ENCODE peak calls at places on chromosome 7, in ten cellular contexts. O is A549, L is adrenal gland, N is stomach, U is suprapubic skin, C is IMR-90, H is transverse colon, I is body of pancreas, P is ovary, Y is heart left ventricle. G is an unnamed sample.

GRCh38 chr7:13992621-13992982 is 3.1 kb upstream of the ETV1 start:
- DNase-seq in C (no peak), P (no peak), Y (no peak), O (no peak), L (no peak), I (no peak), H (no peak), N (no peak), U (no peak), G (no peak)

GRCh38 chr7:99363286-99363685 is 11.2 kb upstream of the ARPC1B start:
- DNase-seq in O (no peak), I (no peak), N (no peak), P (no peak), Y (no peak), L (no peak), C (peak), U (no peak), H (no peak), G (no peak)

GRCh38 chr7:80150621-80151273 is 16.1 kb downstream of the GNAI1 start:
- DNase-seq in N (no peak), H (no peak), P (no peak), C (peak), O (no peak), I (no peak), L (no peak), U (no peak), Y (no peak), G (no peak)

GRCh38 chr7:137990251-137990901 is 11.5 kb downstream of the CREB3L2 start:
- DNase-seq in L (peak), Y (no peak), U (no peak), N (no peak), O (no peak), I (no peak), C (peak), P (no peak), H (no peak), G (no peak)

GRCh38 chr7:54782314-54782713 is 23.3 kb upstream of the SEC61G start:
- DNase-seq in L (peak), I (no peak), U (no peak), H (no peak), Y (no peak), C (no peak), P (no peak), N (no peak), O (no peak), G (no peak)

GRCh38 chr7:23604296-23604640 is 7.1 kb downstream of the CCDC126 start:
- DNase-seq in C (peak), P (no peak), Y (no peak), L (no peak), I (no peak), H (no peak), U (no peak), N (no peak), O (no peak), G (no peak)

GRCh38 chr7:135181261-135181928 is 10.9 kb upstream of the CYREN start:
- DNase-seq in Y (no peak), H (no peak), L (no peak), O (no peak), I (no peak), P (no peak), N (no peak), C (no peak), U (no peak), G (no peak)

GRCh38 chr7:100489824-100490223 is 6.1 kb downstream of the NYAP1 start:
- DNase-seq in I (peak), U (no peak), N (peak), P (peak), L (peak), C (peak), H (no peak), Y (peak), O (peak), G (no peak)

GRCh38 chr7:16647435-16647960 is 1.5 kb downstream of the BZW2 start:
- DNase-seq in L (no peak), C (peak), N (no peak), U (no peak), O (no peak), Y (no peak), H (no peak), I (no peak), P (no peak), G (no peak)

GRCh38 chr7:81903115-81903514 is 133.3 kb upstream of the HGF start:
- DNase-seq in P (no peak), O (no peak), C (peak), U (no peak), N (no peak), H (no peak), L (no peak), Y (no peak), I (no peak), G (no peak)

GRCh38 chr7:17090751-17091150 is 207.7 kb upstream of the AHR start:
- DNase-seq in L (no peak), P (no peak), H (no peak), N (no peak), C (peak), O (no peak), I (no peak), Y (no peak), U (no peak), G (no peak)

GRCh38 chr7:51630933-51631332 is 314.3 kb upstream of the COBL start:
- DNase-seq in C (no peak), H (no peak), L (no peak), P (no peak), I (no peak), Y (no peak), U (no peak), N (no peak), O (no peak), G (no peak)

DNA sequence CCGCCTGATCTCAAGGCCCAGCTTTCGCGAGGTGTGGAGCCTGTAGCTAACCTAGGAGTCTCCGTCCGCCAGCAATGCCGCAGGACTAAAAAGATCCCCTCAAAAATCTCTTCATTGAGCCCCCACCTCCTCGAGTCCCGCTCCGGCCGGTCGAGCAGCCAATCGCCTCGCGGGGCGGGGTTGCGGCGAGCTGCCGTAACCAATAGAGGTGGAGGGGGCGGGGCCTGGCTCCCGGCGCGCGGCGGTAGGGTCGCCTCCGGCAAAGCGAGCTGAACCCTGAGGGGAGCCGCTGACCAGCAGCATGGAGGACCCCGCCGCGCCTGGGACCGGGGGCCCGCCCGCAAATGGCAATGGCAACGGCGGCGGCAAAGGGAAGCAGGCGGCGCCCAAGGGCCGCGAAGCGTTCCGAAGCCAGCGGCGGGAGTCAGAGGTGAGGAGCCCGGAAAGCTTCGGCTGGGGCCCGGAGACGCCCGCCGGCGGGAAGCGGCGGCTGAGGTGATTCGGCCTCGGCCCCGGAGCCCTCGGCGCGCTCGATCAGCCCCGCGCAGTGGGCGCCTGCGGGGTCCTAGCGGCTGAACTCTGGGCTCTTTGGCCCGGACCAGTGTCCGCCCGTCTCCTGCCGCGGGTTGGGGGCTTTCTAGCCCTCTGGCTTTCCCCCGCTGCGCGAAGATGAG is at the start of gene STRIP2:
- DNase-seq in P (peak), N (peak), U (peak), H (peak), C (peak), L (peak), O (peak), I (peak), Y (peak), G (peak)
- TF ChIP-seq POLR2A in P (no peak), N (no peak), U (no peak), H (no peak), C (no peak), L (no peak), O (peak), I (peak), Y (no peak), G (no peak)

GRCh38 chr7:73436031-73436929 is 2.7 kb downstream of the FZD9 start:
- DNase-seq in H (no peak), Y (no peak), O (peak), L (no peak), U (no peak), C (no peak), P (no peak), I (no peak), N (no peak), G (no peak)
- TF ChIP-seq CTCF in H (no peak), Y (no peak), O (peak), L (no peak), U (no peak), C (no peak), P (no peak), I (no peak), N (no peak), G (no peak)

GRCh38 chr7:39754326-39755120 is 131.2 kb downstream of the RALA start:
- DNase-seq in I (no peak), L (no peak), N (no peak), C (peak), U (no peak), O (no peak), Y (no peak), P (peak), H (no peak), G (no peak)
- TF ChIP-seq POLR2A in I (no peak), L (no peak), N (no peak), C (no peak), U (no peak), O (no peak), Y (no peak), P (no peak), H (no peak), G (no peak)

DNA sequence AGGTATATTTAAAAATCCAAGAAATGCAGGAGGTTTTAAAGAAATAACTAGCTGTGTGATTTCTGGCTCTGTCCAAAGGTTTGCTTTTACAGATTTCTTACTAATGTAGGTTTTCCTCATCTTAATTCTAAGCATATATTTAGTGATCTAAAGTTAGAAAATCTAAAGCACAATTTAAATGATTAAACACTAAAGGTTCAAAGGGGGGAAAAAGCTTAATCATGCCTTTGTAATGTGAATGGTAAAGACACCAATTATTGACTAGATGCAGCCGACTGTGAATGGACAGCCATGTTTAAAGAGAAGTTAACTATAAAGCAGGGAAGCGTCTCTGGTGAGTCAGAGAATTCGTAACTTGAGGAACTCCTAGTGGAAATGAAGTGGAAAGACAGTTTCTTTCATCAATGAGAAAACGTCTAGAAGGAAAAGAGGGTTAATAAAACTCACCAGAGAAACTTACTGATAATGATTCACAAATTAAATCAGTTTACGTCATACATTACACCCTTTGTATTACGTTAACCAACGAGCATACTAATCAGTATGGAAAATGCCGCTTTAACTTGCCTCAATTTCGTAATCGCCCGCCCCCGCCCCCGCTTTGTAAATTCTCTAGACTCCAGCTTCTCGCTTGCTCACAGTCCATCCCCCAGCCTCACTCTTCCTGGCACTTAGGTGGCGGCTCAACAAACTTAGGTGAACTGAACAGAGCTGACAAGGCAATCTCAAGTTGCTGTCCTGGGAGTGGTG is 1.1 kb upstream of the HBP1 start:
- DNase-seq in N (peak), U (peak), P (no peak), Y (no peak), L (no peak), C (peak), H (no peak), O (peak), I (peak), G (no peak)
- TF ChIP-seq CTCF in N (peak), U (peak), P (peak), Y (peak), L (peak), C (peak), H (peak), O (peak), I (peak), G (peak)

G was measured in spleen.